ENCODE peak calls at places on chromosome 4, in nine cellular contexts. U, O, K, B, X, H, L, Z and A are unnamed samples. For H3K27me3, the result is how much of the 10 kb centered on the place peaks cover.

GRCh38 chr4:1547131-1547862 is 136.8 kb downstream of the FAM53A start:
- DNase-seq in H (no peak), U (peak), X (no peak), O (no peak), Z (no peak), B (no peak), K (no peak), L (no peak), A (no peak)

GRCh38 chr4:7828011-7828720 is 111.5 kb downstream of the AFAP1 start:
- DNase-seq in L (no peak), O (peak), H (peak), K (no peak), Z (peak), X (peak), B (peak), U (peak), A (no peak)

GRCh38 chr4:113869743-113870375 is 108.3 kb upstream of the CAMK2D start:
- DNase-seq in K (no peak), L (no peak), H (peak), O (no peak), Z (no peak), B (peak), X (peak), U (no peak), A (no peak)

GRCh38 chr4:25776795-25777194 is 86.0 kb downstream of the SEL1L3 start:
- DNase-seq in O (no peak), U (no peak), X (no peak), B (no peak), K (no peak), L (no peak), H (no peak), Z (no peak), A (no peak)

GRCh38 chr4:5753766-5754528 is 42.9 kb downstream of the EVC start:
- DNase-seq in U (no peak), L (no peak), Z (no peak), K (peak), H (peak), B (peak), O (peak), X (peak), A (peak)

GRCh38 chr4:25861951-25862410 is 807 bp downstream of the SEL1L3 start:
- DNase-seq in K (no peak), X (peak), B (peak), L (no peak), U (no peak), Z (peak), O (peak), H (peak), A (peak)

GRCh38 chr4:118865091-118865708 is 23.5 kb upstream of the SYNPO2 start:
- DNase-seq in O (peak), H (peak), K (no peak), L (no peak), X (peak), B (peak), Z (no peak), U (no peak), A (peak)

GRCh38 chr4:185209031-185209851 is at the start of gene SNX25:
- DNase-seq in X (peak), Z (peak), H (peak), K (peak), O (peak), L (peak), U (peak), B (peak), A (peak)

GRCh38 chr4:26268246-26268645 is 52.6 kb upstream of the RBPJ start:
- DNase-seq in L (no peak), X (peak), U (no peak), H (no peak), K (no peak), B (no peak), Z (no peak), O (no peak), A (no peak)

GRCh38 chr4:184446132-184446531 is 28.2 kb downstream of the IRF2 start:
- DNase-seq in O (no peak), X (no peak), H (no peak), K (no peak), L (no peak), U (no peak), B (no peak), Z (no peak), A (no peak)

GRCh38 chr4:184472540-184473264 is 1.6 kb downstream of the IRF2 start:
- DNase-seq in Z (peak), K (peak), X (peak), B (peak), O (peak), L (peak), H (peak), U (peak), A (peak)

GRCh38 chr4:78889955-78890354 is 49.3 kb downstream of the PAQR3 start:
- DNase-seq in H (no peak), X (no peak), O (no peak), K (no peak), L (no peak), U (no peak), B (no peak), Z (no peak), A (no peak)

GRCh38 chr4:10667651-10668341 is 16.8 kb downstream of the CLNK start:
- DNase-seq in O (no peak), B (no peak), Z (no peak), X (no peak), U (no peak), L (no peak), H (no peak), K (no peak), A (no peak)

GRCh38 chr4:8090312-8090711 is 68.3 kb downstream of the ABLIM2 start:
- DNase-seq in X (peak), Z (no peak), L (no peak), O (peak), H (peak), B (peak), K (no peak), U (peak), A (no peak)

GRCh38 chr4:5632571-5632970 is 75.8 kb downstream of the EVC2 start:
- DNase-seq in O (no peak), X (no peak), K (no peak), L (no peak), Z (no peak), H (no peak), B (no peak), U (no peak), A (no peak)

GRCh38 chr4:5510506-5510905 is 197.9 kb downstream of the EVC2 start:
- DNase-seq in H (no peak), Z (no peak), X (peak), K (no peak), L (no peak), U (no peak), O (no peak), B (no peak), A (no peak)

GRCh38 chr4:155615054-155615887 is 51.4 kb upstream of the GUCY1A1 start:
- DNase-seq in K (no peak), Z (no peak), O (no peak), L (no peak), U (no peak), B (no peak), H (no peak), X (no peak), A (no peak)

GRCh38 chr4:186536285-186536684 is 19.1 kb downstream of the MTNR1A start:
- DNase-seq in H (no peak), Z (no peak), X (no peak), U (no peak), B (peak), L (no peak), O (no peak), K (no peak), A (no peak)

GRCh38 chr4:34492414-34492813 is 1751.9 kb downstream of the ARAP2 start:
- DNase-seq in X (no peak), Z (no peak), H (no peak), B (no peak), K (no peak), U (no peak), O (no peak), L (no peak), A (no peak)

GRCh38 chr4:145716200-145716599 is 36.3 kb downstream of the C4orf51 start:
- DNase-seq in O (peak), H (peak), U (no peak), B (peak), Z (no peak), X (peak), K (no peak), L (no peak), A (peak)

GRCh38 chr4:146510942-146511341 is 10.8 kb downstream of the SLC10A7 start:
- DNase-seq in B (no peak), Z (no peak), H (no peak), K (no peak), X (no peak), O (no peak), L (no peak), U (no peak), A (no peak)

GRCh38 chr4:16384496-16384895 is 158.2 kb upstream of the TAPT1 start:
- DNase-seq in B (no peak), H (no peak), X (no peak), U (peak), L (no peak), Z (no peak), K (no peak), O (no peak), A (no peak)

GRCh38 chr4:176238157-176238608 is 30.8 kb downstream of the ASB5 start:
- DNase-seq in Z (no peak), X (peak), O (peak), L (no peak), K (no peak), B (no peak), H (peak), U (no peak), A (no peak)

GRCh38 chr4:20248155-20248558 is 3.5 kb upstream of the SLIT2 start:
- DNase-seq in Z (no peak), H (peak), B (peak), O (peak), K (no peak), X (peak), U (no peak), L (no peak), A (no peak)

GRCh38 chr4:152738812-152739211 is 40.7 kb downstream of the TIGD4 start:
- DNase-seq in X (peak), H (peak), U (no peak), B (no peak), O (peak), Z (no peak), L (no peak), K (no peak), A (no peak)

GRCh38 chr4:55396305-55397023 is 707 bp downstream of the TMEM165 start:
- DNase-seq in B (peak), L (no peak), O (peak), H (peak), K (peak), Z (peak), U (peak), X (peak), A (peak)

GRCh38 chr4:19930742-19931141 is 321.0 kb upstream of the SLIT2 start:
- DNase-seq in U (no peak), Z (no peak), O (no peak), X (no peak), K (no peak), H (no peak), B (no peak), L (no peak), A (no peak)

GRCh38 chr4:128123036-128123435 is 61.9 kb downstream of the LARP1B start:
- DNase-seq in X (no peak), O (no peak), L (no peak), H (no peak), B (no peak), Z (no peak), U (no peak), K (no peak), A (no peak)

GRCh38 chr4:97910005-97910404 is 233.3 kb downstream of the STPG2 start:
- DNase-seq in L (no peak), X (no peak), U (no peak), Z (no peak), O (no peak), B (peak), K (no peak), H (no peak), A (no peak)
- H3K4me3 ChIP-seq in L (no peak), X (no peak), U (no peak), Z (no peak), O (no peak), B (no peak), K (no peak), H (no peak), A (no peak)

GRCh38 chr4:173539986-173540385 is 10.0 kb upstream of the HAND2 start:
- DNase-seq in X (no peak), B (no peak), Z (no peak), H (no peak), K (no peak), O (no peak), U (no peak), L (no peak), A (no peak)
- H3K27me3 ChIP-seq in X (under half), B (half or more), Z (half or more), H (half or more), K (half or more), O (half or more), U (under half), L (half or more), A (under half)

GRCh38 chr4:169115144-169115896 is 105.3 kb upstream of the CBR4 start:
- DNase-seq in U (no peak), O (no peak), L (no peak), H (no peak), Z (no peak), B (no peak), K (no peak), X (no peak), A (no peak)
- H3K4me3 ChIP-seq in U (no peak), O (no peak), L (no peak), H (no peak), Z (no peak), B (no peak), K (no peak), X (peak), A (no peak)

DNA sequence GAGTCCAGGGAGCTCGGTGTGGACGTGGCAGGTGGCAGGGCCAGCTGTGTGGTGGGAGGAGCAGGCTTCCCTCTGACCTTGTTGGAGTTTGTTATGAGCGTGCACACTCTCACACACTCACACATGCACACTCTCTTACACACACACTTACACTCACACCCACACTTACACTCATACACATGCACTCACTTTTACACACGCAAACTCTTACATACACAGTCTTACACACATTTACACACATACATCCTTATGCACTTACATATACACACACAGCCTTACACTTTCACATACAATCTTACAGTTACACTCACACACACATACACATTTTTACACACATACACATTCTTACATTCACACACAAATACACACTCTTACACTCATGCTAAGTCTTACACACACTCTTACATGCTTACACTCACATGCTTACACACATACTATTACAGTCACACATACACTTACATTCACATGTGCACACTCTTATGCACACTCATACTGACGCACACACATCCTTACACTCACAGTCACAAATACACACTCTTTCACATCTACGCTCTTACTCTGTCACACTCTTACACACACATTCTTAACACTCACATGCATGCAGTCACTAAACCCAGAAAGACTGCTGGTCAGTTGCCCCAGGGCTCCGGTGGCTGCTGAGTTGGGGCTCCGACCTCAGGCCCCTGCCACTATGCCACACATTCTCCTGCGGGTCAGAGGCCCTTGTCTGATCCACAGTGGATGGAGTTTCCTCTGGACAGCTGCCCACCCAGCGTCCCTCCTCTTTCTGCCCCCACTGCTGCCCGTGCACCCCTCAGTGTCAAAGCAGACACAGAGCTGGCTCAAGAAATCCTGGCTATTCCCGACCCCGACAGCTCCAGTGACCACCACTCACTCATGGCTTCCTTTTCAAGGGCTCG is 95.8 kb downstream of the ADRA2C start:
- DNase-seq in L (no peak), Z (no peak), B (no peak), U (no peak), K (no peak), O (no peak), H (no peak), X (no peak), A (no peak)
- H3K27me3 ChIP-seq in L (half or more), Z (half or more), B (half or more), U (under half), K (under half), O (under half), H (half or more), X (under half), A (under half)

GRCh38 chr4:169239236-169239905 is 31.4 kb downstream of the SH3RF1 start:
- DNase-seq in L (no peak), K (no peak), H (peak), O (no peak), Z (no peak), B (no peak), X (peak), U (no peak), A (no peak)
- H3K4me3 ChIP-seq in L (no peak), K (no peak), H (no peak), O (no peak), Z (no peak), B (no peak), X (no peak), U (no peak), A (no peak)